ENCODE peak calls at places on chromosome 12, in four cellular contexts. K is Panc1, V is lower lobe of right lung, N is cardiac fibroblast. F is an unnamed sample.

GRCh38 chr12:45273717-45274271 is 57.9 kb downstream of the ANO6 start:
- DNase-seq in K (peak), V (no peak), N (peak), F (peak)

GRCh38 chr12:106108187-106108816 is 30.5 kb downstream of the NUAK1 start:
- DNase-seq in V (no peak), N (peak), K (no peak), F (peak)

GRCh38 chr12:120903818-120904773 is at the start of gene SPPL3:
- DNase-seq in K (no peak), V (peak), N (peak), F (peak)

GRCh38 chr12:91098942-91099341 is 12.4 kb downstream of the LUM start:
- DNase-seq in V (no peak), K (no peak), N (peak), F (peak)

GRCh38 chr12:127257366-127257935 is 1009.5 kb upstream of the TMEM132C start:
- DNase-seq in V (no peak), K (no peak), N (peak), F (no peak)

GRCh38 chr12:57511588-57512325 is 8.6 kb downstream of the DDIT3 start:
- DNase-seq in K (no peak), V (no peak), N (no peak), F (no peak)

GRCh38 chr12:121209221-121209620 is 708 bp upstream of the P2RX4 start:
- DNase-seq in V (no peak), N (no peak), K (no peak), F (no peak)

GRCh38 chr12:128662106-128662505 is 161.7 kb downstream of the SLC15A4 start:
- DNase-seq in V (no peak), N (no peak), K (no peak), F (no peak)

GRCh38 chr12:114406326-114407033 is 536 bp upstream of the TBX5 start:
- DNase-seq in V (no peak), N (peak), K (no peak), F (peak)

GRCh38 chr12:123998960-123999359 is 25.9 kb downstream of the ZNF664 start:
- DNase-seq in K (no peak), V (no peak), N (peak), F (no peak)

GRCh38 chr12:53998174-53998899 is 1.6 kb upstream of the HOXC9 start:
- DNase-seq in V (no peak), N (no peak), K (no peak), F (no peak)

GRCh38 chr12:53999596-54000104 is 311 bp upstream of the HOXC9 start:
- DNase-seq in K (no peak), V (no peak), N (peak), F (peak)

GRCh38 chr12:53997324-53998173 is 2.4 kb upstream of the HOXC9 start:
- DNase-seq in K (no peak), V (no peak), N (no peak), F (no peak)

GRCh38 chr12:54000105-54000773 is at the start of gene HOXC9:
- DNase-seq in V (no peak), K (no peak), N (no peak), F (no peak)

GRCh38 chr12:53998900-53999236 is 1.1 kb upstream of the HOXC9 start:
- DNase-seq in V (no peak), K (no peak), N (no peak), F (no peak)
- H3K4me3 ChIP-seq in V (no peak), K (peak), N (no peak), F (peak)

DNA sequence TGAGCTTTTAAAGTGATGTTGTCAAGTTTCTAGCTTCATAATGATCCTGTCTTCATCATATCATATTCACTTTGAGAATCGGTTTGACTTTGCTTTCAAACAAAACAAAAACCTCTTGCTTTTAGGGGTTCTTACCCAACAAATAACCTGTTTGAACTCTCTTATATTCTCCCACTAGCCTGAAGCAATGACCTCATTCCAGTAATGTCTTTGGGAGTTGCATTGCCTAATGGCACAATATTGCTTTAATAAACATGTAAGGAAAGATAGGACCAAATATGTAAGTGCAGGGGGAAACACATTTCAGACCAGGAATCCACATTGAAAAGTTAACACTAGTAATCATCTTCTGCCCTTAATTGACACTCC is 27.6 kb downstream of the WBP11 start:
- DNase-seq in V (no peak), N (no peak), K (no peak), F (peak)
- H3K4me3 ChIP-seq in V (peak), N (peak), K (peak), F (peak)

GRCh38 chr12:20368653-20369163 is 371 bp downstream of the PDE3A start:
- DNase-seq in K (no peak), V (no peak), N (peak), F (peak)

GRCh38 chr12:20370841-20371240 is 2.5 kb downstream of the PDE3A start:
- DNase-seq in V (no peak), K (no peak), N (no peak), F (no peak)

GRCh38 chr12:20367731-20368652 is at the start of gene PDE3A:
- DNase-seq in N (peak), K (no peak), V (peak), F (peak)

GRCh38 chr12:20369164-20370000 is 1.0 kb downstream of the PDE3A start:
- DNase-seq in V (peak), N (peak), K (no peak), F (peak)

DNA sequence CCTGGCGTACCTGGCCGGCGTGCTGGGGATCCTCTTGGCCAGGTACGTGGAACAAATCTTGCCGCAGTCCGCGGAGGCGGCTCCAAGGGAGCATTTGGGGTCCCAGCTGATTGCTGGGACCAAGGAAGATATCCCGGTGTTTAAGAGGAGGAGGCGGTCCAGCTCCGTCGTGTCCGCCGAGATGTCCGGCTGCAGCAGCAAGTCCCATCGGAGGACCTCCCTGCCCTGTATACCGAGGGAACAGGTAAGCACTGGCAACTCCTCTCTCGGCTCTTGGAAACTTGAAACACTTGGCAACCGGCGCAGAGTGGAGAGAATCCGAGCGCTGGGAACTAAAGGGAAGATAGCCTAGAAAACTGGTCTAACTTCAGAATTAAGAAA is 1.7 kb downstream of the PDE3A start:
- DNase-seq in N (peak), V (peak), K (no peak), F (no peak)
- H3K4me3 ChIP-seq in N (peak), V (peak), K (no peak), F (peak)

DNA sequence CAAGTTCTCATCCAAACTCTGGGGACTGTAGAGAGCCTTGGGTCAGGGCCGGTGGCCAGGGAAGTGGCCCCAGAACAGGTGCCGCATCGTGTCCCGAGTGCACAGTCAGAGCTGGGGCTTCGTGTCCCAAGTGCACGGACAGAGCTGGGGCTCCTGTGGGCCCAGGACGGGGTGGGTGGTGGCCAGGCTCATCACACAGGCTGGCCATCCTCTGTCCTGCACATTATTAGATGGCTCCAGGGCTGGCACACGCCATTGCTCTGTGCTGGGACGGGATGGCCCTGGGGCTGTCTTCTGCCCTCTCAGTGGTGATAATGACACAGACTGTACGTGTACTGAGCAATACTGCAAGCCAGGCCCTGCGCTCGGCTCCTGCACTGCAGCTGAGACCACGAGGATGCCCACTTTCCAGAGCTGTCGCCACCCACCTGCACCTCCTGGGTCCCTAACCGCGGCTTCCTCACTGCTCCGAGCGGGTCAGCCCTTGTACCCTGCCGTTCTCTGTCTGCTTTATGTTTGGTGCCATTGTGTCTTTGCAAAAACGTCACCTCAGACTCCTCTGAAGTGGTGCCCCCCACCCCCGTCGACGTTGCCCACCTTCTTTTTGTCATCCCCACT is 1.9 kb downstream of the FBRSL1 start:
- DNase-seq in K (no peak), N (no peak), V (no peak), F (no peak)
- H3K4me3 ChIP-seq in K (peak), N (peak), V (peak), F (peak)

GRCh38 chr12:5433081-5433839 is 1.4 kb downstream of the NTF3 start:
- DNase-seq in N (no peak), V (no peak), K (no peak), F (peak)

GRCh38 chr12:5428332-5429221 is 3.3 kb upstream of the NTF3 start:
- DNase-seq in V (no peak), K (no peak), N (peak), F (peak)

GRCh38 chr12:5432011-5432400 is at the start of gene NTF3:
- DNase-seq in K (no peak), V (no peak), N (peak), F (peak)

GRCh38 chr12:5430639-5431603 is 987 bp upstream of the NTF3 start:
- DNase-seq in K (no peak), V (no peak), N (no peak), F (no peak)

GRCh38 chr12:5429741-5430557 is 2.0 kb upstream of the NTF3 start:
- DNase-seq in K (no peak), N (no peak), V (no peak), F (no peak)
- H3K4me3 ChIP-seq in K (no peak), N (no peak), V (no peak), F (no peak)

GRCh38 chr12:10364839-10365681 is 24.8 kb downstream of the KLRK1 start:
- DNase-seq in K (peak), V (peak), N (peak), F (peak)

GRCh38 chr12:10362325-10362724 is 27.5 kb downstream of the KLRK1 start:
- DNase-seq in N (no peak), V (no peak), K (no peak), F (no peak)

GRCh38 chr12:10363922-10364838 is 25.7 kb downstream of the KLRK1 start:
- DNase-seq in V (no peak), N (peak), K (peak), F (peak)

GRCh38 chr12:10362828-10363664 is 26.8 kb downstream of the KLRK1 start:
- DNase-seq in N (peak), K (no peak), V (no peak), F (peak)

GRCh38 chr12:10363665-10363921 is 26.2 kb downstream of the KLRK1 start:
- DNase-seq in N (peak), K (no peak), V (no peak), F (no peak)
- H3K4me3 ChIP-seq in N (peak), K (peak), V (peak), F (peak)

F was measured in fibroblast of villous mesenchyme.